ENCODE peak calls at places on chromosome 16, in four cellular contexts. R is IMR-90, Y is uterus, K is adrenal gland. O is an unnamed sample. For H3K9me3, the result is how much of the 10 kb centered on the place peaks cover.

GRCh38 chr16:3461120-3461519 is 17.6 kb downstream of the NAA60 start:
- DNase-seq in R (no peak), Y (no peak), K (no peak), O (peak)

GRCh38 chr16:10920726-10921427 is 21.4 kb downstream of the DEXI start:
- DNase-seq in R (no peak), Y (no peak), K (peak), O (peak)

GRCh38 chr16:58195344-58195743 is 2.6 kb downstream of the CSNK2A2 start:
- DNase-seq in R (no peak), Y (no peak), K (no peak), O (no peak)

GRCh38 chr16:79897444-79898146 is 297.1 kb upstream of the MAF start:
- DNase-seq in R (no peak), Y (no peak), K (no peak), O (no peak)

GRCh38 chr16:22813946-22814325 is at the start of gene HS3ST2:
- DNase-seq in R (no peak), Y (peak), K (peak), O (peak)

GRCh38 chr16:65218348-65218747 is 96.5 kb upstream of the CDH11 start:
- DNase-seq in R (no peak), Y (no peak), K (no peak), O (no peak)

GRCh38 chr16:9035986-9036385 is 55.5 kb upstream of the HAPSTR1 start:
- DNase-seq in R (no peak), Y (no peak), K (no peak), O (no peak)

GRCh38 chr16:3948378-3948995 is 68.0 kb upstream of the CREBBP start:
- DNase-seq in R (no peak), Y (no peak), K (no peak), O (no peak)

GRCh38 chr16:89918453-89919347 is at the start of gene MC1R:
- DNase-seq in R (peak), Y (no peak), K (no peak), O (no peak)

GRCh38 chr16:8796469-8797363 is 723 bp downstream of the TMEM186 start:
- DNase-seq in R (no peak), Y (no peak), K (no peak), O (no peak)

GRCh38 chr16:55992551-55992950 is 117.4 kb upstream of the CES5A start:
- DNase-seq in R (no peak), Y (no peak), K (no peak), O (no peak)

GRCh38 chr16:76162046-76162445 is 115.2 kb upstream of the CNTNAP4 start:
- DNase-seq in R (no peak), Y (no peak), K (no peak), O (no peak)
- H3K9me3 ChIP-seq in R (under half), Y (under half), K (under half), O (under half)

GRCh38 chr16:49441366-49441780 is 67.8 kb downstream of the C16orf78 start:
- DNase-seq in R (no peak), Y (peak), K (peak), O (peak)
- TF ChIP-seq CTCF in R (no peak), Y (no peak), K (peak), O (no peak)

DNA sequence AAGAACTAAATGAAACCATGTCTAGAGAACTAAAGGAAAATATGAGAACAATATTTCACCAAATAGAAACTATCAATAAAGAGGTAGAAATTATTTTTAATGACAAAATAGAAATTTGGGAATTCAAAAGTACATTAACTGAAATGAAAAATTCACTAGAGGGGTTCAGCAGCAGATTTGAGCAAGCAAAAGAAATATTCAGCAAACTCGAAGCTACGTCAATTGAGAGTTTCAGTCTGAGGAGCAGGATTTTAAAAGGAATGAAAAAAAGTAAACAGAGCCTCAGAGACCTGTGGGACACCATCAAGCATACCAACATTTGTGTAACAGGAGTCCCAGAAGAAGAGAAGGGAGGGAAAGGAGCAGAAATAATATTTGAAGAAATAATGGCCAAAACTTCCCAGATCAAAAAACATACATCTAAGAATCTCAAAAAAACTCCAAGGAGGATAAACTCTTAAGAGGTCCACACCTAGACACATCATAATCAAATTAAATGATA is 38.3 kb downstream of the ZFP90 start:
- DNase-seq in R (no peak), Y (no peak), K (no peak), O (no peak)
- H3K9me3 ChIP-seq in R (half or more), Y (under half), K (under half), O (under half)

DNA sequence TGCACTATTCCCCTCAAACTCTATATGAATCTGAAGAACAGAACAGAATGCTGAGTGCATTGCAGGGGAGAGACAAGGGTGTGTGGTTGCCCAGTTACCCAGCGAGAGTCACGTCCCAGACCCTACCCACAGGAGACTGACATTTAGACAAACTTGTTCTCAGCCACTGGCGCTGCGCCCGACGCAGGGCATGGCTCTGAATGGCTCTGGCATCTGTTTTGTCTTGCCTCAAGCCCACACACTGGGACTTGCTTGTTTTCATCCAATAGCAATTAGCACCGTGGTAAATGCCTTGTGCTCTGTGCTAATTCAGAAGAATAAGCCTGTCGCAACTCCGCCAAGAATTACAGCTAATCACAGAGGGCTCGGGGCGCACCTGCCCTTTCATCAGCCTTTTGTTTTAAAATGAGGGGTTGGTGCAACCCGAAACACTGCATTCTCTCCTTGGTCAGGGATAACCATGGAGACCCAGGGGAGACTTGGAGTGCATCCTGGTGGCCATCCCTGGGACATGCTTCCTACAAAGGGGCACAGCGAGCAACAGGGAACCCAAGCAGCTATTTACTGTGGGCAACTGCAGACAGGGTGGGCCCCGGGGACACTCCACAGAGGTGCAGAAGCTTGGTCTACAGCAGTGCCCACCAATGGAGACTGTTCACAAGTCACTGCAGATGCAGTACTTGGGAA is 220.5 kb upstream of the ZFHX3 start:
- DNase-seq in R (peak), Y (peak), K (no peak), O (peak)
- TF ChIP-seq CTCF in R (peak), Y (peak), K (no peak), O (no peak)

GRCh38 chr16:63890072-63890471 is 1231.8 kb downstream of the CDH11 start:
- DNase-seq in R (peak), Y (no peak), K (peak), O (peak)
- H3K9me3 ChIP-seq in R (under half), Y (under half), K (under half), O (under half)

DNA sequence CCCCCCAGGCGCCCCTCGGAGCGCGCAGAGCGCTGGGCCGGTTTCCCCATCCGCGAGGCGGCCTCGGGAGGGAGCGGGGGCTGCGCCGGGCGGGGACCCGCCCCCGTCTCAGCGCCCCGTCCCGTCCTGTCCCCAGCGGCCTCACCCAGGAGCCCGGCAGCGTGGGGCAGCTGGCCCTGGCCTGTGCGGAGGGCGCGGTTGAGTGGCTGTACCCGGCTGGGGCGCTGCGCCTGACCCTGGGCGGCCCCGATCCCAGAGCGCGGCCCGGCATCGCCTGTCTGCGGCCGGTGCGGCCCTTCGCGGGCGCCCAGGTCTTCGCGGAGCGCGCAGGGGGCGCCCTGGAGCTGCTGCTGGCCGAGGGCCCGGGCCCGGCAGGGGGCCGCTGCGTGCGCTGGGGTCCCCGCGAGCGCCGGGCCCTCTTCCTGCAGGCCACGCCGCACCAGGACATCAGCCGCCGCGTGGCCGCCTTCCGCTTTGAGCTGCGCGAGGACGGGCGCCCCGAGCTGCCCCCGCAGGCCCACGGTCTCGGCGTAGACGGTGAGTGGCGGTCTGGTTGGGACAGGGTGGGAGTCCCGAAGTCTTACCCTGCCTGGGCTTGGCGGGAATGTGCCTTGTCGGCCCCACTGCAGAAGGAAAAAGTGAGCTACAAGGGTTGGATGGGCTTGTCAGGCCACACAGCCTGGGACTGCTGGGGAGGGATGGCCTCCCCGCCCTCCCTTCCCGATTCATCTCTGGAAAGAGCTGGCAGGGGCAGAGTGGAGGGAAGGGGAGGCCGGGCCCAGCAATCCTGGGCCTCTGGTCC is 731 bp downstream of the METRN start:
- DNase-seq in R (no peak), Y (no peak), K (peak), O (no peak)
- TF ChIP-seq CTCF in R (peak), Y (no peak), K (no peak), O (no peak)

GRCh38 chr16:31916056-31916488 is 42.5 kb downstream of the ZNF267 start:
- DNase-seq in R (no peak), Y (no peak), K (no peak), O (no peak)
- H3K9me3 ChIP-seq in R (half or more), Y (under half), K (under half), O (under half)